ENCODE peak calls at places on chromosomes 2 and 18, in six cellular contexts. F is astrocyte of the spinal cord, O is AG09309, T is skeletal muscle cell, Q is HCT116, I is heart left ventricle. N is an unnamed sample.

GRCh38 chr2:120486441-120486840 is 140.5 kb downstream of the INHBB start:
- DNase-seq in F (no peak), O (no peak), T (no peak), Q (no peak), I (no peak), N (peak)

GRCh38 chr2:48433682-48434081 is 96.3 kb upstream of the STON1 start:
- DNase-seq in F (no peak), O (no peak), T (no peak), Q (no peak), I (peak), N (no peak)

GRCh38 chr2:95275151-95275515 is 884 bp downstream of the PROM2 start:
- DNase-seq in F (no peak), O (no peak), T (no peak), Q (no peak), I (no peak), N (peak)

GRCh38 chr2:84031312-84031711 is 427.8 kb downstream of the SUCLG1 start:
- DNase-seq in F (no peak), O (no peak), T (no peak), Q (no peak), I (no peak), N (no peak)

GRCh38 chr2:207706936-207707860 is 4.2 kb upstream of the CCNYL1 start:
- DNase-seq in F (no peak), O (no peak), T (no peak), Q (no peak), I (no peak), N (no peak)

GRCh38 chr18:8603663-8604520 is 5.3 kb upstream of the RAB12 start:
- DNase-seq in F (no peak), O (no peak), T (no peak), Q (no peak), I (no peak), N (no peak)

GRCh38 chr2:20012282-20013060 is at the start of gene MATN3:
- DNase-seq in F (peak), O (no peak), T (no peak), Q (no peak), I (peak), N (peak)

GRCh38 chr2:191728710-191729597 is 51.0 kb downstream of the NABP1 start:
- DNase-seq in F (peak), O (no peak), T (no peak), Q (no peak), I (no peak), N (no peak)

GRCh38 chr18:46338761-46339160 is 234.6 kb downstream of the HAUS1 start:
- DNase-seq in F (no peak), O (no peak), T (no peak), Q (no peak), I (no peak), N (no peak)

DNA sequence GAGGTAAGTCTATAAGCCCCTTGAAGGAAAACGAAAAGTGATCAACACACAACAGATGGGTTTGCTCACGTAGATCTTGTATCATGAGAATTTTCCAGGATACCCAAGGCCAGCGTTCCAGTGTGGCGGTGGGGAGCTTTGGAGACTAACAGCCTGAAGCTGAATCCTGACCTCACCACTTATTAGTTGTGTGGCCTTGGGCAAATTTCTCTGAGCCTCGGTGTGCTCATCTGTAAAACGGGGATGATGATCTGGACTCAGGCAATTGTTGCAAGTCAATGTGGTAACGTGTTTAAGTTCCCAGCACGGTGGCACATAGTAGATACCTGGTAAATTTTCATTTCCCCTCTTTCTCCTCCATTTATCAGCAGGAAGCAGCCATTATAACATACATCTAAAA is 68.3 kb downstream of the VWA3B start:
- DNase-seq in F (no peak), O (no peak), T (no peak), Q (no peak), I (no peak), N (no peak)
- H3K4me3 ChIP-seq in F (no peak), O (no peak), T (no peak), Q (no peak), I (no peak), N (no peak)

GRCh38 chr2:6072757-6073156 is 380.6 kb downstream of the SOX11 start:
- DNase-seq in F (no peak), O (no peak), T (no peak), Q (no peak), I (no peak), N (no peak)
- H3K4me3 ChIP-seq in F (no peak), O (no peak), T (no peak), Q (no peak), I (no peak), N (no peak)

GRCh38 chr18:13460946-13461345 is 242.4 kb downstream of the LDLRAD4 start:
- DNase-seq in F (no peak), O (no peak), T (no peak), Q (no peak), I (no peak), N (no peak)
- H3K4me3 ChIP-seq in F (no peak), O (no peak), T (no peak), Q (no peak), I (no peak), N (no peak)

GRCh38 chr2:66559672-66560071 is 124.7 kb downstream of the MEIS1 start:
- DNase-seq in F (no peak), O (no peak), T (no peak), Q (no peak), I (no peak), N (no peak)

GRCh38 chr2:66553370-66553769 is 118.4 kb downstream of the MEIS1 start:
- DNase-seq in F (no peak), O (no peak), T (no peak), Q (no peak), I (peak), N (peak)

GRCh38 chr2:66555511-66556324 is 120.8 kb downstream of the MEIS1 start:
- DNase-seq in F (no peak), O (no peak), T (no peak), Q (no peak), I (peak), N (no peak)

GRCh38 chr2:66550826-66551225 is 115.9 kb downstream of the MEIS1 start:
- DNase-seq in F (no peak), O (no peak), T (no peak), Q (no peak), I (no peak), N (no peak)

DNA sequence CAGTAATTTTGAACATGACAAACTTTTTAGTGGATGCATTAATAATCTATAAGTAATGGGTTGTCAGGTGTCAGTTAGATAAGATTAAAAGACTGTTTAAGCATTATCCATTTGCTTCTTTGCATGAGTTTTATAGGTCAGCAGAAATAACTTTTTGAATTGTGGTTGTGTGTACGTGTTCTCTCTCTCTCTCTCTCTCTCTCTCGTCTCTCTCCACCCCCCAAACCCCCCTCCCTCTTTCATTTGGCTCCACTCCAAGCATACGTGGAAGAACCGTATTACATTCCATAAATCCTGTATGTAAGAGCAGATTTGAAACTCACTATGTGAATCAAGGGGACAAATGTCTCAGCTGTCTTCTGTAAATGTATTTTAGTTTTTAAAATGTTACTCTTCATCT is 120.2 kb downstream of the MEIS1 start:
- DNase-seq in F (no peak), O (no peak), T (no peak), Q (no peak), I (no peak), N (no peak)
- H3K4me3 ChIP-seq in F (no peak), O (no peak), T (no peak), Q (no peak), I (no peak), N (no peak)

GRCh38 chr2:23595601-23596251 is 210.7 kb downstream of the KLHL29 start:
- DNase-seq in F (peak), O (no peak), T (peak), Q (no peak), I (no peak), N (no peak)
- H3K4me3 ChIP-seq in F (no peak), O (no peak), T (no peak), Q (no peak), I (no peak), N (no peak)

DNA sequence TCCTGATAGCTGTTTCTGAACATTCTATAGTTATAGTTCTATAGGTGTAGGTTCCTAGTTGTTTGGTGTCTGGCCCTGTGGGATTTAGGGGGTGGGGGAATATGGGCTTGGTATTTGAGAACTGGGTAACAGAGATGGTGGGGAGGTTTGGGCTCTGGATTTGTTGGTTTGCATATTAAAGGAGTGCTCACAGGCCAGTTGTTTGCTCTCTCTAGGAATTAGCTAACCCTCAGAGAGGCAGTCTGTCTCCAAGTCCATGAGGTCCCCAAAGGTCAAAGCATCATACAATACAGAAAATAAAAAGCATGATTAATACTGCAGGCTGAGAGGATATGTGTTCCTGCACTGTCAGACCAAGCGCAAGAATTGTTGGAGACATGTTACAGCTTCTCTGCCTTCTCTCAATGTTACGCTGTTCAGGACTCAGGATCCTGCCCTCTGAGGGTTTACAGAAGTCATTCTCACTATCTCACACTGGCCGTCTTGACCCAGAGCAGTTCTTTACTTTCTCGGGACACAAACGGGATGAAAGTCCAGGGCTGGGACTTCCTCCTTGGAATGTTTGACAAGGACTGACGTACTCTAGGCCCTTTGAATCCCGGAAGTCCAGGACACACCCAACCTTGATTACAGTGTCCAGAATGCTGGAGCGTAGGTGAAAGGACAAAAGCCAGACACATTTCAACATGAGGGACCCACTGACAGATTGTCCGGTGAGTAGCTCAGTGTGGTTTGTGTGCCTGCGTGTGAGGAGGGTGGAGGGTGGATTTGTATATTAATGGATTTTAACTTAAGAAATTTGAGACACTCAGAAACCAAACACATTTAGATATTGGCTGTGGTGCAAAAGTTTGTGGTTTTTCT is at the start of gene NOSTRIN:
- DNase-seq in F (peak), O (no peak), T (no peak), Q (peak), I (peak), N (no peak)
- H3K4me3 ChIP-seq in F (no peak), O (no peak), T (no peak), Q (peak), I (peak), N (peak)

GRCh38 chr2:70765507-70765906 is 2.5 kb downstream of the ADD2 start:
- DNase-seq in F (no peak), O (no peak), T (no peak), Q (no peak), I (no peak), N (no peak)

GRCh38 chr2:70768585-70769085 is 635 bp upstream of the ADD2 start:
- DNase-seq in F (no peak), O (no peak), T (no peak), Q (no peak), I (no peak), N (no peak)

GRCh38 chr2:70766357-70767093 is 1.5 kb downstream of the ADD2 start:
- DNase-seq in F (no peak), O (no peak), T (no peak), Q (no peak), I (no peak), N (no peak)

GRCh38 chr2:70767699-70768584 is at the start of gene ADD2:
- DNase-seq in F (peak), O (no peak), T (no peak), Q (no peak), I (peak), N (peak)

GRCh38 chr2:70767094-70767698 is 804 bp downstream of the ADD2 start:
- DNase-seq in F (no peak), O (no peak), T (no peak), Q (no peak), I (no peak), N (no peak)
- H3K4me3 ChIP-seq in F (no peak), O (no peak), T (peak), Q (no peak), I (peak), N (peak)

GRCh38 chr2:628651-629050 is 48.6 kb downstream of the TMEM18 start:
- DNase-seq in F (no peak), O (no peak), T (no peak), Q (no peak), I (no peak), N (no peak)
- H3K4me3 ChIP-seq in F (no peak), O (no peak), T (no peak), Q (no peak), I (no peak), N (no peak)

GRCh38 chr2:80266231-80266630 is 38.3 kb downstream of the LRRTM1 start:
- DNase-seq in F (no peak), O (no peak), T (no peak), Q (no peak), I (no peak), N (no peak)

DNA sequence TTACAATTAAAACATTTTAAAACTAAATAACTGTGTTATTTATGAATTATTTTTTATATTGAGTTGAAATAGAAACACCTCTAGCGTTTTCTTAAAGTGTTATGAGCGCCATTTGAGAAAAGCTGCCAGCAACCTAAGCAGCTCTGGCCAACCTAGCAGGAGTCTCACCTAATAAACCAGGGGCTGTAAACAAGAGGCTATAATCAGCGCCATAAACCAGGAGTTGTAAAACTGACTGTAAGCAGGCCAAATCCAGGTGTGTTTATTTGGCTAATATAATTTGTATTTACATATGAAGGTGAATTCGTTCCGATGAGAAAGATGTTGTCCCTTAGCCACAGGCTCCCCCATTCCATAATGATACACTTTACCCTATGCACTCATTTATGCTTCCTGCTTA is 34.7 kb downstream of the LRRTM1 start:
- DNase-seq in F (no peak), O (no peak), T (no peak), Q (no peak), I (no peak), N (no peak)
- H3K4me3 ChIP-seq in F (no peak), O (no peak), T (no peak), Q (no peak), I (no peak), N (no peak)